ENCODE peak calls at places on chromosomes 3 and 15, in six cellular contexts. E, S, P, L, W and H are unnamed samples.

GRCh38 chr3:136193273-136194043 is 2.7 kb downstream of the MSL2 start:
- DNase-seq in S (no peak), W (no peak), L (no peak), E (no peak), P (peak), H (no peak)

GRCh38 chr3:106617276-106617675 is 748.5 kb upstream of the CBLB start:
- DNase-seq in P (no peak), S (no peak), W (no peak), L (no peak), E (no peak), H (no peak)

GRCh38 chr15:65550681-65551098 is 20.4 kb downstream of the HACD3 start:
- DNase-seq in L (no peak), E (no peak), S (no peak), P (peak), W (no peak), H (no peak)

GRCh38 chr15:89912145-89912673 is 543 bp downstream of the ARPIN start:
- DNase-seq in P (no peak), L (no peak), S (no peak), W (no peak), E (peak), H (no peak)

GRCh38 chr3:106193876-106194275 is 325.1 kb upstream of the CBLB start:
- DNase-seq in P (no peak), L (no peak), W (no peak), E (no peak), S (no peak), H (no peak)

GRCh38 chr15:62163847-62164499 is 1.1 kb downstream of the C2CD4B start:
- DNase-seq in W (no peak), P (no peak), S (no peak), E (peak), L (no peak), H (no peak)

GRCh38 chr15:74752486-74753395 is 4.1 kb downstream of the CYP1A2 start:
- DNase-seq in E (no peak), P (no peak), L (no peak), W (no peak), S (no peak), H (no peak)

GRCh38 chr3:111864821-111865656 is 6.0 kb downstream of the PHLDB2 start:
- DNase-seq in L (no peak), P (no peak), E (peak), W (no peak), S (no peak), H (no peak)